ENCODE peak calls at places on chromosomes 12 and 14, in six cellular contexts. One of them, this sample, is unnamed.

GRCh38 chr12:86134571-86134970 is 121.6 kb downstream of the MGAT4C start:
- DNase-seq in mucosa of descending colon: no peak
- DNase-seq in neural progenitor cell: no peak
- DNase-seq in prostate gland: no peak
- DNase-seq in lower leg skin: no peak
- DNase-seq in body of pancreas: no peak
- DNase-seq in this sample: no peak

GRCh38 chr14:23728791-23729190 is 92.6 kb downstream of the DHRS2 start:
- DNase-seq in mucosa of descending colon: no peak
- DNase-seq in neural progenitor cell: no peak
- DNase-seq in prostate gland: no peak
- DNase-seq in lower leg skin: no peak
- DNase-seq in body of pancreas: no peak
- DNase-seq in this sample: no peak

GRCh38 chr14:64081174-64081746 is 212.9 kb downstream of the ESR2 start:
- DNase-seq in mucosa of descending colon: no peak
- DNase-seq in neural progenitor cell: no peak
- DNase-seq in prostate gland: no peak
- DNase-seq in lower leg skin: no peak
- DNase-seq in body of pancreas: no peak
- DNase-seq in this sample: no peak

GRCh38 chr12:107519906-107520859 is 165.4 kb upstream of the PWP1 start:
- DNase-seq in mucosa of descending colon: no peak
- DNase-seq in neural progenitor cell: no peak
- DNase-seq in prostate gland: no peak
- DNase-seq in lower leg skin: peak
- DNase-seq in body of pancreas: no peak
- DNase-seq in this sample: no peak

GRCh38 chr12:57110189-57111045 is 745 bp downstream of the STAT6 start:
- DNase-seq in mucosa of descending colon: peak
- DNase-seq in neural progenitor cell: peak
- DNase-seq in prostate gland: peak
- DNase-seq in lower leg skin: peak
- DNase-seq in body of pancreas: peak
- DNase-seq in this sample: peak

GRCh38 chr12:12791756-12792346 is 6.4 kb downstream of the APOLD1 start:
- DNase-seq in mucosa of descending colon: no peak
- DNase-seq in neural progenitor cell: no peak
- DNase-seq in prostate gland: peak
- DNase-seq in lower leg skin: peak
- DNase-seq in body of pancreas: no peak
- DNase-seq in this sample: peak

GRCh38 chr12:87165733-87166375 is 863.3 kb downstream of the C12orf50 start:
- DNase-seq in mucosa of descending colon: no peak
- DNase-seq in neural progenitor cell: no peak
- DNase-seq in prostate gland: no peak
- DNase-seq in lower leg skin: no peak
- DNase-seq in body of pancreas: no peak
- DNase-seq in this sample: no peak

GRCh38 chr12:7751394-7751793 is 4.2 kb upstream of the CLEC4C start:
- DNase-seq in mucosa of descending colon: no peak
- DNase-seq in neural progenitor cell: no peak
- DNase-seq in prostate gland: no peak
- DNase-seq in lower leg skin: no peak
- DNase-seq in body of pancreas: no peak
- DNase-seq in this sample: no peak

GRCh38 chr12:2288001-2288400 is 235.2 kb downstream of the CACNA1C start:
- DNase-seq in mucosa of descending colon: no peak
- DNase-seq in neural progenitor cell: no peak
- DNase-seq in prostate gland: no peak
- DNase-seq in lower leg skin: peak
- DNase-seq in body of pancreas: no peak
- DNase-seq in this sample: no peak

GRCh38 chr14:105151838-105152793 is 16.5 kb downstream of the JAG2 start:
- DNase-seq in mucosa of descending colon: no peak
- DNase-seq in neural progenitor cell: no peak
- DNase-seq in prostate gland: no peak
- DNase-seq in lower leg skin: no peak
- DNase-seq in body of pancreas: no peak
- DNase-seq in this sample: no peak

GRCh38 chr12:110563702-110564470 is 19.2 kb downstream of the PPTC7 start:
- DNase-seq in mucosa of descending colon: no peak
- DNase-seq in neural progenitor cell: no peak
- DNase-seq in prostate gland: no peak
- DNase-seq in lower leg skin: no peak
- DNase-seq in body of pancreas: no peak
- DNase-seq in this sample: no peak

GRCh38 chr14:96741151-96741977 is 55.8 kb upstream of the VRK1 start:
- DNase-seq in mucosa of descending colon: peak
- DNase-seq in neural progenitor cell: peak
- DNase-seq in prostate gland: peak
- DNase-seq in lower leg skin: peak
- DNase-seq in body of pancreas: peak
- DNase-seq in this sample: peak

GRCh38 chr14:70955543-70956480 is 48.6 kb downstream of the PCNX1 start:
- DNase-seq in mucosa of descending colon: no peak
- DNase-seq in neural progenitor cell: peak
- DNase-seq in prostate gland: no peak
- DNase-seq in lower leg skin: no peak
- DNase-seq in body of pancreas: no peak
- DNase-seq in this sample: no peak

GRCh38 chr12:108615918-108616317 is 17.8 kb downstream of the SELPLG start:
- DNase-seq in mucosa of descending colon: no peak
- DNase-seq in neural progenitor cell: no peak
- DNase-seq in prostate gland: no peak
- DNase-seq in lower leg skin: no peak
- DNase-seq in body of pancreas: no peak
- DNase-seq in this sample: no peak

GRCh38 chr12:109455706-109456105 is 21.4 kb downstream of the KCTD10 start:
- DNase-seq in mucosa of descending colon: no peak
- DNase-seq in neural progenitor cell: no peak
- DNase-seq in prostate gland: no peak
- DNase-seq in lower leg skin: no peak
- DNase-seq in body of pancreas: no peak
- DNase-seq in this sample: no peak

GRCh38 chr12:85441740-85442139 is 161.7 kb downstream of the ALX1 start:
- DNase-seq in mucosa of descending colon: peak
- DNase-seq in neural progenitor cell: peak
- DNase-seq in prostate gland: no peak
- DNase-seq in lower leg skin: no peak
- DNase-seq in body of pancreas: no peak
- DNase-seq in this sample: no peak

GRCh38 chr14:21852061-21852664 is 178.5 kb upstream of the OR4E1 start:
- DNase-seq in mucosa of descending colon: peak
- DNase-seq in neural progenitor cell: peak
- DNase-seq in prostate gland: peak
- DNase-seq in lower leg skin: no peak
- DNase-seq in body of pancreas: peak
- DNase-seq in this sample: no peak

GRCh38 chr12:54294152-54294913 is 6.5 kb downstream of the NFE2 start:
- DNase-seq in mucosa of descending colon: peak
- DNase-seq in neural progenitor cell: peak
- DNase-seq in prostate gland: no peak
- DNase-seq in lower leg skin: peak
- DNase-seq in body of pancreas: peak
- DNase-seq in this sample: peak

GRCh38 chr12:48814313-48815280 is 3.7 kb upstream of the CACNB3 start:
- DNase-seq in mucosa of descending colon: peak
- DNase-seq in neural progenitor cell: peak
- DNase-seq in prostate gland: peak
- DNase-seq in lower leg skin: peak
- DNase-seq in body of pancreas: peak
- DNase-seq in this sample: peak

GRCh38 chr14:81268016-81268416 is 47.3 kb upstream of the GTF2A1 start:
- DNase-seq in mucosa of descending colon: no peak
- DNase-seq in neural progenitor cell: no peak
- DNase-seq in prostate gland: no peak
- DNase-seq in lower leg skin: no peak
- DNase-seq in body of pancreas: no peak
- DNase-seq in this sample: no peak

GRCh38 chr12:59651230-59651920 is 55.5 kb downstream of the SLC16A7 start:
- DNase-seq in mucosa of descending colon: no peak
- DNase-seq in neural progenitor cell: no peak
- DNase-seq in prostate gland: no peak
- DNase-seq in lower leg skin: no peak
- DNase-seq in body of pancreas: no peak
- DNase-seq in this sample: no peak

GRCh38 chr12:54360717-54361456 is 3.4 kb downstream of the GPR84 start:
- DNase-seq in mucosa of descending colon: peak
- DNase-seq in neural progenitor cell: peak
- DNase-seq in prostate gland: peak
- DNase-seq in lower leg skin: no peak
- DNase-seq in body of pancreas: peak
- DNase-seq in this sample: peak

GRCh38 chr14:51849095-51849494 is 11.3 kb upstream of the GNG2 start:
- DNase-seq in mucosa of descending colon: no peak
- DNase-seq in neural progenitor cell: no peak
- DNase-seq in prostate gland: no peak
- DNase-seq in lower leg skin: no peak
- DNase-seq in body of pancreas: no peak
- DNase-seq in this sample: no peak

GRCh38 chr12:14400599-14400998 is 35.1 kb downstream of the ATF7IP start:
- DNase-seq in mucosa of descending colon: no peak
- DNase-seq in neural progenitor cell: no peak
- DNase-seq in prostate gland: no peak
- DNase-seq in lower leg skin: no peak
- DNase-seq in body of pancreas: no peak
- DNase-seq in this sample: no peak

GRCh38 chr12:14402697-14403096 is 37.2 kb downstream of the ATF7IP start:
- DNase-seq in mucosa of descending colon: no peak
- DNase-seq in neural progenitor cell: no peak
- DNase-seq in prostate gland: no peak
- DNase-seq in lower leg skin: no peak
- DNase-seq in body of pancreas: no peak
- DNase-seq in this sample: no peak

GRCh38 chr12:14403293-14403692 is 37.8 kb downstream of the ATF7IP start:
- DNase-seq in mucosa of descending colon: no peak
- DNase-seq in neural progenitor cell: no peak
- DNase-seq in prostate gland: no peak
- DNase-seq in lower leg skin: no peak
- DNase-seq in body of pancreas: no peak
- DNase-seq in this sample: no peak

GRCh38 chr12:14396071-14396470 is 30.6 kb downstream of the ATF7IP start:
- DNase-seq in mucosa of descending colon: no peak
- DNase-seq in neural progenitor cell: no peak
- DNase-seq in prostate gland: no peak
- DNase-seq in lower leg skin: no peak
- DNase-seq in body of pancreas: no peak
- DNase-seq in this sample: no peak

DNA sequence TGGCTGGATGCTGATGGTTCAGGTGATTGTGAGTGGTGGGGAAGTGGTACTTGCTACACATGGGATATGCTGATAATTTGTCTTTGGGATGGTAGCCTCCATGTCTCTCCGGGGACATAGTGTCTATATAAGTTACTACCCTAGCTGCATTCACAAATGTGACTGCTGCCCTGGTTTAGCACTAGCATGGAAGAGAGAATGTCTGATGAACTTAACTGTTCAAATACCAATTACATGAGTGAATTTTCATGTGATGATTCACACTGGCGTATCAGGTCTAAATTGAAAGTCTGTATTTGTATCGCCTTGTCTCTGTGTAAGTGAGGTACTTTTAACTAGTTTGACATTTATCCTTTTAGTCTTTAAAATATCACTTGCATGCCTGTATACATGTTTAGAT is 34.4 kb downstream of the ATF7IP start:
- DNase-seq in mucosa of descending colon: no peak
- DNase-seq in neural progenitor cell: no peak
- DNase-seq in prostate gland: no peak
- DNase-seq in lower leg skin: no peak
- DNase-seq in body of pancreas: no peak
- DNase-seq in this sample: no peak
- H3K4me3 ChIP-seq in mucosa of descending colon: no peak
- H3K4me3 ChIP-seq in neural progenitor cell: no peak
- H3K4me3 ChIP-seq in prostate gland: no peak
- H3K4me3 ChIP-seq in lower leg skin: no peak
- H3K4me3 ChIP-seq in body of pancreas: no peak
- H3K4me3 ChIP-seq in this sample: no peak

DNA sequence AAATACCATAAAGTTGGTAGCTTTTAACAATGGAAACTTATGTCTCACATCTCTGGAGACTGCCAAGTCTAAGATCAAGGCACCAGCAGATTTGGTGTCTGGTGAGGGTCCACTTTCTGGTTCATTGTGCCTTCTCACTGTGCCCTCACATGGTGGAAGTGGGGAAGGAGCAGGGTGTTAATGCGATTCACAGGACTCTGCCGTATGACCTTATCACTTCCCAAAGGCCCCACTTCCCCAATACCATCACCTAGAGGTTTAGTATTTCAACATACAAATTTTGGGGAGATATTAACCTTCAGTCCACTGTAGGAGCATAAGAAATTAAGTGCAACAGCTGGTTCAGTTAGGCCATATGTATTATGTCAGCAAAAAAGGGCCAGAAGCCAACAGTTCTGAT is 24.8 kb downstream of the DDHD1 start:
- DNase-seq in mucosa of descending colon: no peak
- DNase-seq in neural progenitor cell: no peak
- DNase-seq in prostate gland: no peak
- DNase-seq in lower leg skin: no peak
- DNase-seq in body of pancreas: no peak
- DNase-seq in this sample: no peak
- TF ChIP-seq CTCF in mucosa of descending colon: no peak
- TF ChIP-seq CTCF in neural progenitor cell: no peak
- TF ChIP-seq CTCF in prostate gland: no peak
- TF ChIP-seq CTCF in lower leg skin: no peak
- TF ChIP-seq CTCF in body of pancreas: no peak
- TF ChIP-seq CTCF in this sample: no peak

DNA sequence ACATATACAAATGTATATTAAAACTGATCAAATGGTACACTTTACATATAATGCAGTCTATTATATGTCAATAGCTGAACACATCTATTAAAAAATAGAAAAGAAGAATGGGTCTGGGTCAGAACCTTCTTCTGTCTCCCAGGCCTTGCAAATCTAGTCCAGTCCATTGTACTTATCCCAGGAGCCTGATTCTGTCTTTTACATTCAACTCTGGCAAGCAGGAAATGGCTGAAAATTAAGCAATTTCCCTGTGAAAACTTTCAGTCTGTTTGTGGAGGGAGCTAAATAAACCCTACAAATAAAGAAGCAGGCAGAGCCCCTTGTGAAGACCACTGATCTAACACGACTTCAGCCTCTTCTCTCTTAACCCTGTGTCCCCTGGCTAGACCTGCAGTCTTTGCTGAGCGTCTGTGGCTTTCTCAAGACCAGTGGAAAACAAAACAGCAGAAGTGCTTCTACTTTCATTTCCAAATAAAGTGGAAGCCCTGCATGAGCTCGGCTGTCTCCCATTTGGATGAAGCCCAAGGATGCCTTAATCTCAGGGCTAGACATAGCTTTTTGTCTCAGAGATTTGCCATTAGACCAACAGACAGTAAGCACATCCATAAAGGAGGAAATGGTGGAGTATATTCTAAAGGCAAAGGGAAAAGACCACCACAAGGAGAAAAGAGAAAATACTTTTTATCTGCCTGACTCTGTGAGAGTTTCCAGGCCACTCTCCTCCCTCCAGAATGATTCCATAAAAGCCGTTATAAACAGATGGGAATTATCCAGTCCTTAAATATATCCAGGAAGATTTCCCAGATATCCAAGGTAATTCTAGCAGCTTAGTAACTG is 48.2 kb downstream of the CRACR2A start:
- DNase-seq in mucosa of descending colon: no peak
- DNase-seq in neural progenitor cell: no peak
- DNase-seq in prostate gland: no peak
- DNase-seq in lower leg skin: no peak
- DNase-seq in body of pancreas: no peak
- DNase-seq in this sample: no peak
- H3K4me3 ChIP-seq in mucosa of descending colon: no peak
- H3K4me3 ChIP-seq in neural progenitor cell: no peak
- H3K4me3 ChIP-seq in prostate gland: no peak
- H3K4me3 ChIP-seq in lower leg skin: no peak
- H3K4me3 ChIP-seq in body of pancreas: no peak
- H3K4me3 ChIP-seq in this sample: peak

GRCh38 chr12:30457621-30458289 is 237.9 kb downstream of the IPO8 start:
- DNase-seq in mucosa of descending colon: no peak
- DNase-seq in neural progenitor cell: peak
- DNase-seq in prostate gland: no peak
- DNase-seq in lower leg skin: no peak
- DNase-seq in body of pancreas: no peak
- DNase-seq in this sample: no peak
- TF ChIP-seq CTCF in mucosa of descending colon: no peak
- TF ChIP-seq CTCF in neural progenitor cell: peak
- TF ChIP-seq CTCF in prostate gland: no peak
- TF ChIP-seq CTCF in lower leg skin: no peak
- TF ChIP-seq CTCF in body of pancreas: no peak
- TF ChIP-seq CTCF in this sample: peak

This sample was measured in left ventricle myocardium inferior.